ENCODE peak calls at places on chromosomes 11 and 22, in seven cellular contexts. P, G, K, W, L, F and U are unnamed samples.

GRCh38 chr11:9015677-9016076 is 11.9 kb upstream of the NRIP3 start:
- DNase-seq in P (peak; percentile 61), G (peak; percentile 50), K (peak; percentile 78), W (peak; percentile 59), L (peak; percentile 13), F (peak; percentile 83), U (peak; percentile 70)

GRCh38 chr11:102981324-102981910 is 25.9 kb upstream of the MMP13 start:
- DNase-seq in P (no peak), G (no peak), K (peak; percentile 65), W (no peak), L (no peak), F (no peak), U (no peak)

GRCh38 chr11:115820026-115820425 is 315.8 kb upstream of the CADM1 start:
- DNase-seq in P (no peak), G (no peak), K (no peak), W (no peak), L (no peak), F (no peak), U (no peak)

GRCh38 chr22:36659762-36660509 is 43.6 kb downstream of the CACNG2 start:
- DNase-seq in P (peak; percentile 82), G (peak; percentile 77), K (peak; percentile 88), W (peak; percentile 94), L (peak; percentile 25), F (peak; percentile 98), U (peak; percentile 99)

GRCh38 chr11:46987183-46987582 is 50.6 kb downstream of the CSTPP1 start:
- DNase-seq in P (no peak), G (no peak), K (no peak), W (no peak), L (no peak), F (no peak), U (no peak)

GRCh38 chr11:121844016-121844415 is 272.0 kb downstream of the BLID start:
- DNase-seq in P (no peak), G (no peak), K (no peak), W (no peak), L (no peak), F (no peak), U (no peak)

GRCh38 chr11:8722156-8722555 is 39.6 kb downstream of the RPL27A start:
- DNase-seq in P (no peak), G (peak; percentile 55), K (peak; percentile 56), W (no peak), L (no peak), F (no peak), U (peak; percentile 47)

GRCh38 chr22:26762503-26763170 is 105.2 kb downstream of the MIAT start:
- DNase-seq in P (no peak), G (no peak), K (no peak), W (no peak), L (no peak), F (no peak), U (no peak)

GRCh38 chr22:48605856-48606255 is 1221.8 kb downstream of the BRD1 start:
- DNase-seq in P (no peak), G (no peak), K (no peak), W (no peak), L (no peak), F (peak; percentile 20), U (no peak)

GRCh38 chr11:67279589-67280340 is 9.3 kb upstream of the ANKRD13D start:
- DNase-seq in P (no peak), G (no peak), K (no peak), W (peak; percentile 17), L (no peak), F (peak; percentile 9), U (peak; percentile 1)

GRCh38 chr22:30219049-30219448 is 27.5 kb downstream of the LIF start:
- DNase-seq in P (no peak), G (no peak), K (no peak), W (no peak), L (no peak), F (no peak), U (no peak)
- TF ChIP-seq CTCF in P (no peak), G (no peak), K (peak; percentile 24), W (no peak), L (no peak), F (no peak), U (no peak)

DNA sequence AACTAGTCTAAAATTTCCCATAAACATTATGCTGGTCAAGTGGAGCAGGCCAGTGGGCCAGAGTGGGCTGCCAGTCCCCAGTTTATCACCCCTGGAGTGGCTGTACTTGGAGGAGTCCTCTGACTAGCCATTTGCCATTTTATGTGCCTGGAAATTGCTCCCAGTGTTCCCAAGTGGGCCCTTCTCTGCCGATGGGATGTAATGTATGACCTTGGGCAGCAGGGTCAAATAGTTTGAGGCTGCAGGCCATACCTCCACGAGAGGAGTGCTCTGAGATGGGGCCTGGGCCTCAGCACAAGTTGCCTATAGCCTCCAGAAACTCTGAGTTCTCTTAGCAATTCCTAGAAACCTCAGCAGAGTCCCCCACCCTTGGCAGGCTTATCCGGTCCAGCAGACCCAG is 17.7 kb upstream of the PATZ1 start:
- DNase-seq in P (no peak), G (no peak), K (no peak), W (no peak), L (no peak), F (no peak), U (no peak)
- H3K27ac ChIP-seq in P (no peak overlapping the region), G (no peak overlapping the region), K (no peak overlapping the region), W (no peak overlapping the region), L (no peak overlapping the region), F (no peak overlapping the region), U (no peak overlapping the region)

GRCh38 chr11:535519-536454 is at the start of gene HRAS:
- DNase-seq in P (peak; percentile 89), G (peak; percentile 93), K (peak; percentile 90), W (peak; percentile 95), L (peak; percentile 69), F (peak; percentile 97), U (peak; percentile 95)

GRCh38 chr11:537622-538430 is 499 bp downstream of the LRRC56 start:
- DNase-seq in P (no peak), G (no peak), K (no peak), W (no peak), L (no peak), F (peak; percentile 11), U (no peak)

GRCh38 chr11:538431-539051 is 1.2 kb downstream of the LRRC56 start:
- DNase-seq in P (no peak), G (no peak), K (no peak), W (no peak), L (no peak), F (no peak), U (no peak)

GRCh38 chr11:534592-535518 is 521 bp downstream of the HRAS start:
- DNase-seq in P (no peak), G (peak; percentile 35), K (no peak), W (peak; percentile 51), L (no peak), F (peak; percentile 42), U (peak; percentile 43)

GRCh38 chr11:536841-537621 is at the start of gene LRRC56:
- DNase-seq in P (peak; percentile 51), G (peak; percentile 70), K (peak; percentile 77), W (peak; percentile 74), L (peak; percentile 74), F (peak; percentile 93), U (peak; percentile 91)
- TF ChIP-seq POLR2A in P (no peak), G (no peak), K (peak; percentile 49), W (no peak), L (no peak), F (no peak), U (no peak)

GRCh38 chr11:33742249-33742851 is 6.1 kb upstream of the CD59 start:
- DNase-seq in P (no peak), G (no peak), K (no peak), W (no peak), L (no peak), F (no peak), U (no peak)
- TF ChIP-seq CTCF in P (peak; percentile 66), G (peak; percentile 43), K (peak; percentile 54), W (peak; percentile 76), L (peak; percentile 34), F (peak; percentile 62), U (peak; percentile 46)